ENCODE peak calls at places on chromosomes 1 and 21, in ten cellular contexts. M is IMR-90, T is HL-60, B is HepG2, E is thoracic aorta, L is left ventricle myocardium inferior, S is prostate gland, Z is endothelial cell of umbilical vein, N is lower lobe of right lung, O is cardiac muscle cell. Y is an unnamed sample.

GRCh38 chr21:36008505-36008904 is 51.8 kb downstream of the SETD4 start:
- DNase-seq in M (no peak), T (no peak), B (no peak), E (no peak), L (no peak), S (no peak), Z (no peak), N (no peak), O (no peak), Y (no peak)

GRCh38 chr1:248828845-248829244 is 3.1 kb upstream of the SH3BP5L start:
- DNase-seq in M (peak; percentile 93), T (peak; percentile 87), B (peak; percentile 95), E (no peak), L (no peak), S (no peak), Z (peak; percentile 81), N (no peak), O (peak; percentile 93), Y (no peak)

GRCh38 chr1:173823776-173824314 is 628 bp upstream of the DARS2 start:
- DNase-seq in M (peak; percentile 20), T (no peak), B (peak; percentile 2), E (no peak), L (no peak), S (no peak), Z (no peak), N (no peak), O (peak; percentile 1), Y (no peak)

GRCh38 chr1:231929311-231929710 is 302.7 kb downstream of the DISC1 start:
- DNase-seq in M (peak; percentile 67), T (no peak), B (no peak), E (no peak), L (no peak), S (no peak), Z (peak; percentile 95), N (no peak), O (peak; percentile 79), Y (peak; percentile 79)

GRCh38 chr1:15430787-15431570 is 7.3 kb upstream of the CTRC start:
- DNase-seq in M (peak; percentile 36), T (no peak), B (no peak), E (no peak), L (peak; percentile 73), S (peak; percentile 57), Z (peak; percentile 47), N (peak; percentile 77), O (peak; percentile 52), Y (peak; percentile 97)

GRCh38 chr1:84122780-84123382 is 21.2 kb upstream of the PRKACB start:
- DNase-seq in M (peak; percentile 58), T (no peak), B (peak; percentile 38), E (peak; percentile 6), L (no peak), S (peak; percentile 48), Z (peak; percentile 67), N (no peak), O (peak; percentile 71), Y (peak; percentile 75)

GRCh38 chr21:36425286-36425685 is 40.1 kb downstream of the CHAF1B start:
- DNase-seq in M (peak; percentile 84), T (no peak), B (no peak), E (no peak), L (no peak), S (no peak), Z (no peak), N (no peak), O (peak; percentile 25), Y (no peak)

GRCh38 chr1:167935252-167936067 is 1.0 kb upstream of the DCAF6 start:
- DNase-seq in M (peak; percentile 36), T (no peak), B (peak; percentile 63), E (no peak), L (no peak), S (peak; percentile 23), Z (peak; percentile 57), N (no peak), O (peak; percentile 49), Y (peak; percentile 76)

GRCh38 chr1:161747789-161748188 is 1.8 kb upstream of the DUSP12 start:
- DNase-seq in M (no peak), T (no peak), B (no peak), E (no peak), L (no peak), S (no peak), Z (no peak), N (no peak), O (no peak), Y (no peak)

GRCh38 chr1:101379939-101380338 is 143.1 kb downstream of the S1PR1 start:
- DNase-seq in M (no peak), T (no peak), B (no peak), E (no peak), L (no peak), S (no peak), Z (no peak), N (no peak), O (no peak), Y (no peak)

GRCh38 chr1:233843523-233844204 is 60.8 kb upstream of the SLC35F3 start:
- DNase-seq in M (no peak), T (no peak), B (no peak), E (no peak), L (no peak), S (no peak), Z (no peak), N (no peak), O (no peak), Y (no peak)

GRCh38 chr1:184270556-184270955 is 116.3 kb upstream of the C1orf21 start:
- DNase-seq in M (peak; percentile 20), T (no peak), B (no peak), E (no peak), L (no peak), S (no peak), Z (no peak), N (no peak), O (no peak), Y (peak; percentile 82)

GRCh38 chr21:30831194-30831765 is 1.7 kb upstream of the KRTAP7-1 start:
- DNase-seq in M (no peak), T (peak; percentile 7), B (peak; percentile 2), E (no peak), L (no peak), S (no peak), Z (no peak), N (no peak), O (peak; percentile 0), Y (peak; percentile 83)

GRCh38 chr1:29811727-29812396 is 575.5 kb downstream of the PTPRU start:
- DNase-seq in M (no peak), T (no peak), B (no peak), E (no peak), L (no peak), S (no peak), Z (no peak), N (no peak), O (no peak), Y (peak; percentile 30)

GRCh38 chr1:108590947-108591346 is 31.0 kb downstream of the EEIG2 start:
- DNase-seq in M (peak; percentile 95), T (peak; percentile 43), B (no peak), E (no peak), L (no peak), S (no peak), Z (peak; percentile 97), N (no peak), O (peak; percentile 97), Y (no peak)

GRCh38 chr21:31732891-31733520 is 1.1 kb upstream of the SCAF4 start:
- DNase-seq in M (peak; percentile 35), T (no peak), B (peak; percentile 15), E (no peak), L (no peak), S (no peak), Z (no peak), N (no peak), O (peak; percentile 28), Y (peak; percentile 71)

DNA sequence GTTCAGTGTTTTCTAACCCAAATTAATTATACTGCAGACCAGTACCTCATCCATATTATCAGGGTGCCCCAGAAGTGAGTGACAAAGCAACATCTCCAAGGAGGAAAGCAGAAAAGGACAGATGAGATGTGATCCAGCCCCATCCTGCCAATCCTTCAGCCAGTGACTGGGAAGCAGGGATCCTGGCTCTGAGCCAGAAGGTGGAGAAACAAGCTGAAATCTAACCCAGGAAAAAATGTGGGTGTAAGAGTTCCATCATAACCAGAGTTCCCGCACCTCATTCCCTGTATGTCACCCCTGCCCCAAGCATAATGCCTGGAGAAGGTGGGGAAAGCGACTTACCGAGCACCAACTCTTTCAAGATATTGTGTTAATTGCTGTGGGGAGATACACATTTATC is 15.1 kb downstream of the PLEKHA6 start:
- DNase-seq in M (no peak), T (no peak), B (no peak), E (no peak), L (no peak), S (no peak), Z (no peak), N (no peak), O (peak; percentile 37), Y (no peak)
- TF ChIP-seq CTCF in M (no peak), T (no peak), B (no peak), E (no peak), L (no peak), S (no peak), Z (no peak), N (no peak), O (no peak), Y (no peak)

DNA sequence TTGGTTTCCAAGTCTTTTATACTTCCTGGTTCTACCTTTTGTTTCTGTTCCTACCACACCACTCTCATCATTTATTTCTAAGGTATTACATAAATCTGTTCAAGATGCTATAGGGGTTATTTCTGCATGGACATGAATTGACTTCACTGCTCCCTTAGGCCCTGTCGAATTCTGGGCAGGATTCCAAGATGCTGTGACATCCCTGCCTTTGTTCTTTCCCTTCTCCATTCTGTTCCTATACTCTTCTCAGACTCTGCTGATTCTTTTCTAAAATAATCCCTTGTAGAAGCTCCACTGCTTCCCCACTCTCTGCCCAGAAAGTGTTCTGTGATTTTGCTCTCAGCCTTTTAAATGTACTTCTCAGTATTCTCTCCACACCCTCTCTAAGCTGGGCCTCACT is 99.2 kb downstream of the PHTF1 start:
- DNase-seq in M (no peak), T (no peak), B (no peak), E (no peak), L (no peak), S (no peak), Z (peak; percentile 26), N (no peak), O (no peak), Y (no peak)
- H3K27ac ChIP-seq in M (no peak overlapping the region), T (no peak overlapping the region), B (no peak overlapping the region), E (no peak overlapping the region), L (no peak overlapping the region), S (no peak overlapping the region), Z (no peak overlapping the region), N (no peak overlapping the region), O (peak overlapping the region; percentile 22), Y (peak overlapping the region; percentile 44)

GRCh38 chr1:169764919-169765318 is 29.8 kb downstream of the METTL18 start:
- DNase-seq in M (no peak), T (no peak), B (no peak), E (no peak), L (no peak), S (no peak), Z (no peak), N (no peak), O (no peak), Y (no peak)
- TF ChIP-seq CTCF in M (no peak), T (no peak), B (no peak), E (no peak), L (no peak), S (no peak), Z (no peak), N (no peak), O (no peak), Y (no peak)

DNA sequence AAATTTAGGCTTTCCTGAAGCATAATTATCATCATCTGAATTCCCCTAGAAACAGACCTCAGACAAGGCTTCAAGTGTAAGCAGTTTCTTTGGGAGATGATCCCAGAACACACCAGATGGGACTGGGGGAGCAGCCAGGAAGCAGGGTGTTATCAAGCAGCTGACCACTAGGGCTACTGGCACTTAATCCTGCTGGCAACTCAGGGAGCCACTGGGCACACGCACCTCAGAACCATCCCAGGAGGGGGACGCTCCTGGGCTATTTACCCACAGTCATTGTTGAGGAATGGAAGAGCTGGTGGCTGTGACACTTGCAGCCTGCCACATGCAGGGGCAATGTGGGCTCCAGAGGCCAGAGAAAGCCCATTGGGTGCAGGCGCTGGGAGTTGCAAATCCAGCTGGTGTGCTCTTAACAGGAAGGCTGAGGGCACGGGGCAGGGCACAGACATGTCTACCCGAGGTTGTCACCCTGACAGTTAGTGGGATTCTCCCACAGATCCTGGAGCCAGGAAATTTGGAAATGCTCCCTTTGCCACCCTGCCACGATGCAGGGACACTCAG is 15.1 kb upstream of the IL22RA1 start:
- DNase-seq in M (no peak), T (no peak), B (no peak), E (no peak), L (no peak), S (no peak), Z (no peak), N (no peak), O (peak; percentile 17), Y (peak; percentile 69)
- H3K27ac ChIP-seq in M (no peak overlapping the region), T (no peak overlapping the region), B (no peak overlapping the region), E (no peak overlapping the region), L (no peak overlapping the region), S (no peak overlapping the region), Z (no peak overlapping the region), N (no peak overlapping the region), O (no peak overlapping the region), Y (no peak overlapping the region)

Y was measured in endodermal cell.